ENCODE peak calls at places on chromosomes 2 and 18, in eight cellular contexts. X is endodermal cell, P is GM12864, V is Peyer's patch, J is left lung, R is heart left ventricle, Z is uterus, A is aorta. H is an unnamed sample.

GRCh38 chr2:177334940-177335543 is 57.5 kb upstream of the AGPS start:
- DNase-seq in Z (peak), P (peak), V (no peak), X (no peak), J (no peak), A (no peak), R (no peak), H (peak)

GRCh38 chr2:122191331-122191730 is 435.9 kb downstream of the TSN start:
- DNase-seq in R (no peak), J (no peak), V (no peak), P (no peak), X (peak), A (no peak), Z (no peak), H (no peak)

GRCh38 chr18:62663731-62664336 is 51.5 kb upstream of the PHLPP1 start:
- DNase-seq in X (peak), J (no peak), Z (no peak), R (no peak), A (no peak), V (no peak), P (peak), H (no peak)

GRCh38 chr18:47745227-47745626 is 185.2 kb downstream of the SMAD2 start:
- DNase-seq in V (no peak), P (no peak), R (no peak), J (no peak), Z (no peak), A (no peak), X (no peak), H (no peak)

GRCh38 chr18:48360376-48361021 is 48.7 kb downstream of the ZBTB7C start:
- DNase-seq in A (no peak), R (no peak), X (peak), V (no peak), P (no peak), J (no peak), Z (no peak), H (no peak)

GRCh38 chr2:235206980-235207579 is 255.3 kb downstream of the SH3BP4 start:
- DNase-seq in J (no peak), A (no peak), Z (no peak), R (no peak), V (no peak), P (no peak), X (no peak), H (no peak)

GRCh38 chr2:120480346-120480902 is 134.5 kb downstream of the INHBB start:
- DNase-seq in P (no peak), A (peak), X (no peak), Z (no peak), J (no peak), R (no peak), V (peak), H (no peak)

GRCh38 chr18:26088482-26088881 is 1.9 kb downstream of the SS18 start:
- DNase-seq in Z (no peak), V (no peak), J (no peak), X (no peak), R (no peak), P (no peak), A (no peak), H (no peak)

GRCh38 chr2:112881217-112882000 is 29.6 kb upstream of the IL37 start:
- DNase-seq in R (peak), J (peak), X (no peak), V (no peak), P (peak), A (no peak), Z (no peak), H (no peak)

GRCh38 chr2:72755647-72756423 is 70.0 kb downstream of the EXOC6B start:
- DNase-seq in R (no peak), X (no peak), V (no peak), P (no peak), A (no peak), J (no peak), Z (peak), H (no peak)

GRCh38 chr2:222950886-222951285 is 90.0 kb downstream of the ACSL3 start:
- DNase-seq in X (no peak), J (no peak), P (no peak), V (no peak), R (no peak), A (no peak), Z (no peak), H (no peak)

GRCh38 chr2:232757905-232758304 is 18.5 kb downstream of the KCNJ13 start:
- DNase-seq in V (no peak), X (no peak), Z (no peak), J (no peak), A (no peak), R (no peak), P (no peak), H (no peak)

GRCh38 chr2:129483366-129483765 is 496.1 kb upstream of the RAB6C start:
- DNase-seq in X (no peak), J (no peak), A (no peak), R (no peak), Z (no peak), V (no peak), P (peak), H (no peak)

GRCh38 chr2:74181739-74182138 is 3.1 kb upstream of the MOB1A start:
- DNase-seq in V (no peak), P (peak), X (no peak), R (peak), A (no peak), Z (no peak), J (peak), H (peak)

GRCh38 chr2:8633735-8634313 is 48.0 kb upstream of the ID2 start:
- DNase-seq in R (no peak), X (no peak), P (no peak), V (peak), J (peak), A (peak), Z (no peak), H (no peak)

GRCh38 chr2:46332686-46333281 is 35.6 kb downstream of the EPAS1 start:
- DNase-seq in J (no peak), V (no peak), X (no peak), Z (no peak), A (no peak), R (no peak), P (no peak), H (no peak)

GRCh38 chr2:205766765-205767359 is 84.6 kb downstream of the NRP2 start:
- DNase-seq in Z (peak), V (no peak), J (no peak), R (peak), A (no peak), P (peak), X (peak), H (peak)

GRCh38 chr2:39736593-39736992 is 42.5 kb downstream of the THUMPD2 start:
- DNase-seq in A (peak), P (no peak), Z (no peak), R (no peak), X (no peak), V (no peak), J (no peak), H (no peak)

GRCh38 chr2:170222298-170222697 is 44.4 kb downstream of the MYO3B start:
- DNase-seq in X (peak), V (no peak), A (no peak), P (no peak), J (no peak), Z (no peak), R (no peak), H (no peak)

GRCh38 chr2:33158482-33159003 is 211.8 kb downstream of the LTBP1 start:
- DNase-seq in Z (no peak), X (no peak), V (no peak), J (no peak), R (no peak), P (no peak), A (no peak), H (no peak)

GRCh38 chr2:118970396-118971135 is 28.6 kb downstream of the MARCO start:
- DNase-seq in J (peak), V (no peak), R (peak), A (no peak), Z (no peak), P (no peak), X (no peak), H (peak)

GRCh38 chr2:64349143-64349530 is 104.8 kb upstream of the LGALSL start:
- DNase-seq in R (no peak), Z (no peak), V (no peak), X (no peak), A (no peak), J (no peak), P (no peak), H (no peak)

GRCh38 chr2:3481011-3481400 is 38.3 kb downstream of the ADI1 start:
- DNase-seq in J (no peak), Z (no peak), R (no peak), V (no peak), A (no peak), X (no peak), P (no peak), H (no peak)

GRCh38 chr2:100109986-100110980 is 32.1 kb downstream of the AFF3 start:
- DNase-seq in R (no peak), A (no peak), X (no peak), V (no peak), J (no peak), P (no peak), Z (no peak), H (no peak)

GRCh38 chr2:191351298-191351697 is 106.1 kb downstream of the MYO1B start:
- DNase-seq in V (no peak), A (no peak), R (no peak), Z (no peak), J (no peak), P (no peak), X (no peak), H (no peak)

GRCh38 chr18:64037812-64038414 is 68.0 kb downstream of the SERPINB8 start:
- DNase-seq in J (no peak), Z (no peak), R (no peak), X (no peak), A (no peak), V (no peak), P (no peak), H (no peak)

GRCh38 chr18:38028941-38029340 is 463.3 kb upstream of the CELF4 start:
- DNase-seq in R (no peak), X (no peak), Z (no peak), A (no peak), V (no peak), P (no peak), J (no peak), H (no peak)

GRCh38 chr2:46377666-46378560 is 80.7 kb downstream of the EPAS1 start:
- DNase-seq in Z (peak), J (no peak), V (no peak), A (no peak), P (no peak), R (no peak), X (peak), H (no peak)

GRCh38 chr2:191319181-191319580 is 74.0 kb downstream of the MYO1B start:
- DNase-seq in Z (no peak), P (no peak), V (no peak), A (no peak), X (no peak), R (no peak), J (no peak), H (no peak)

GRCh38 chr2:71521436-71521950 is 68.1 kb downstream of the DYSF start:
- DNase-seq in V (no peak), R (no peak), P (no peak), J (no peak), X (peak), Z (no peak), A (no peak), H (no peak)

GRCh38 chr2:156864230-156864629 is 393.3 kb upstream of the GALNT5 start:
- DNase-seq in A (no peak), P (no peak), R (no peak), V (no peak), Z (no peak), X (no peak), J (no peak), H (no peak)

GRCh38 chr2:95240091-95240490 is 32.8 kb downstream of the ZNF892 start:
- DNase-seq in J (no peak), P (no peak), A (no peak), Z (no peak), X (no peak), V (no peak), R (no peak), H (no peak)

GRCh38 chr18:76494181-76494540 is 881 bp downstream of the ZNF516 start:
- DNase-seq in R (no peak), A (peak), J (no peak), V (peak), P (no peak), Z (peak), X (peak), H (peak)

GRCh38 chr2:42141687-42142475 is 27.3 kb upstream of the EML4 start:
- DNase-seq in X (peak), Z (peak), R (peak), V (peak), A (peak), P (no peak), J (peak), H (peak)

GRCh38 chr2:186696337-186696736 is 2.5 kb downstream of the FAM171B start:
- DNase-seq in X (no peak), P (no peak), V (no peak), R (no peak), J (no peak), A (no peak), Z (no peak), H (no peak)

GRCh38 chr2:222861411-222862067 is 703 bp downstream of the ACSL3 start:
- DNase-seq in A (peak), V (no peak), Z (peak), X (no peak), P (no peak), R (peak), J (peak), H (peak)

GRCh38 chr18:37617623-37618022 is 52.0 kb upstream of the CELF4 start:
- DNase-seq in J (no peak), A (no peak), X (peak), V (no peak), P (no peak), Z (no peak), R (no peak), H (no peak)

GRCh38 chr2:176093145-176093888 is 796 bp downstream of the HOXD13 start:
- DNase-seq in A (no peak), J (no peak), Z (no peak), P (no peak), X (peak), R (no peak), V (peak), H (no peak)
- H3K4me3 ChIP-seq in A (peak), J (no peak), Z (peak), P (no peak), X (peak), R (peak), V (peak), H (peak)

GRCh38 chr2:203682688-203683130 is 23.7 kb upstream of the CD28 start:
- DNase-seq in A (no peak), Z (peak), X (no peak), R (peak), V (no peak), P (no peak), J (no peak), H (peak)

GRCh38 chr2:203683421-203683820 is 23.0 kb upstream of the CD28 start:
- DNase-seq in Z (no peak), J (no peak), X (no peak), A (no peak), P (no peak), R (no peak), V (no peak), H (no peak)

GRCh38 chr2:203685789-203686433 is 20.5 kb upstream of the CD28 start:
- DNase-seq in J (no peak), P (no peak), R (no peak), Z (no peak), V (no peak), A (no peak), X (no peak), H (no peak)

GRCh38 chr2:203685081-203685621 is 21.3 kb upstream of the CD28 start:
- DNase-seq in V (no peak), A (no peak), X (no peak), R (peak), Z (no peak), J (no peak), P (no peak), H (peak)

GRCh38 chr2:203683932-203684556 is 22.4 kb upstream of the CD28 start:
- DNase-seq in J (no peak), V (no peak), R (peak), A (no peak), P (no peak), X (no peak), Z (no peak), H (no peak)
- H3K4me3 ChIP-seq in J (no peak), V (no peak), R (no peak), A (no peak), P (no peak), X (no peak), Z (no peak), H (no peak)

GRCh38 chr18:13455470-13455869 is 236.9 kb downstream of the LDLRAD4 start:
- DNase-seq in J (no peak), P (no peak), R (no peak), A (no peak), X (no peak), V (no peak), Z (no peak), H (no peak)
- H3K4me3 ChIP-seq in J (no peak), P (no peak), R (no peak), A (no peak), X (no peak), V (no peak), Z (no peak), H (no peak)

GRCh38 chr2:237404413-237404812 is 9.6 kb downstream of the COL6A3 start:
- DNase-seq in Z (no peak), P (no peak), X (no peak), A (no peak), V (no peak), R (no peak), J (no peak), H (no peak)

GRCh38 chr2:237408280-237408679 is 5.7 kb downstream of the COL6A3 start:
- DNase-seq in J (no peak), R (peak), Z (no peak), V (no peak), X (no peak), P (no peak), A (peak), H (peak)

GRCh38 chr2:237405605-237406004 is 8.4 kb downstream of the COL6A3 start:
- DNase-seq in X (no peak), P (no peak), J (no peak), A (no peak), V (no peak), Z (no peak), R (no peak), H (no peak)

GRCh38 chr2:237405006-237405559 is 8.9 kb downstream of the COL6A3 start:
- DNase-seq in J (no peak), X (no peak), P (no peak), V (no peak), Z (no peak), A (no peak), R (no peak), H (peak)

DNA sequence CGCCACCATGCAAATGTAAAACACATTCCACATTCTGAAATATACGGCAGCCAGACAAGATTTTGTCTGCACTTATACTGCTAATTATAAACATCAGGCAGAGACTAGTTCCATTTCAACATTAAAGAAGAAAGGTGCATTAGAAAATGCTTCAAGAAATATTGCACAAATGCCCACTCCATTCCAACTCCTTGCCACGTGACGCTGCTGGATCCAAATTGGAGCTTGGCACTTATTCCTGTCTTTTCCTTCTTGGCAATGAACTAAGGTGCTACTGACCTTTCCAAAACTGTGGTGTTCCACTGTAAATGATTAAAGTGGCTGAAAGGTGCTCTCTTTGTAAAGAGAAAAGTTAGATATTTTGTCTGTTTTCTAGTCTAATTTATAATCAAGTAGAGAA is 6.2 kb downstream of the COL6A3 start:
- DNase-seq in J (no peak), A (no peak), R (no peak), Z (no peak), P (no peak), V (no peak), X (no peak), H (no peak)
- H3K4me3 ChIP-seq in J (no peak), A (no peak), R (no peak), Z (no peak), P (no peak), V (no peak), X (no peak), H (no peak)

GRCh38 chr2:953408-953807 is 2.8 kb downstream of the SNTG2 start:
- DNase-seq in J (no peak), V (no peak), X (no peak), A (no peak), Z (no peak), P (no peak), R (no peak), H (no peak)

GRCh38 chr2:949894-950626 is 589 bp upstream of the SNTG2 start:
- DNase-seq in X (peak), V (no peak), Z (no peak), A (no peak), J (no peak), P (no peak), R (no peak), H (no peak)

GRCh38 chr2:950627-950992 is at the start of gene SNTG2:
- DNase-seq in V (no peak), Z (no peak), J (no peak), R (peak), X (peak), A (peak), P (no peak), H (peak)

GRCh38 chr2:949384-949893 is 1.2 kb upstream of the SNTG2 start:
- DNase-seq in A (no peak), P (no peak), X (no peak), V (no peak), Z (no peak), R (no peak), J (no peak), H (no peak)

GRCh38 chr2:951224-952006 is 766 bp downstream of the SNTG2 start:
- DNase-seq in R (no peak), J (no peak), V (no peak), A (no peak), X (peak), Z (no peak), P (no peak), H (no peak)
- H3K4me3 ChIP-seq in R (peak), J (peak), V (peak), A (no peak), X (peak), Z (peak), P (no peak), H (peak)

GRCh38 chr18:58674159-58674558 is 2.9 kb downstream of the MALT1 start:
- DNase-seq in X (no peak), J (no peak), R (no peak), P (no peak), V (no peak), A (no peak), Z (no peak), H (no peak)

GRCh38 chr18:58674863-58675472 is 3.7 kb downstream of the MALT1 start:
- DNase-seq in J (no peak), A (no peak), X (no peak), V (no peak), Z (no peak), R (no peak), P (no peak), H (no peak)

GRCh38 chr18:58671122-58671940 is at the start of gene MALT1:
- DNase-seq in V (peak), R (peak), P (peak), X (peak), Z (peak), A (peak), J (peak), H (peak)

GRCh38 chr18:58671941-58672565 is 788 bp downstream of the MALT1 start:
- DNase-seq in P (no peak), X (no peak), Z (peak), A (no peak), J (no peak), R (no peak), V (no peak), H (no peak)

GRCh38 chr18:58676270-58676669 is 5.0 kb downstream of the MALT1 start:
- DNase-seq in X (no peak), V (no peak), A (no peak), Z (no peak), P (no peak), R (no peak), J (no peak), H (no peak)
- H3K4me3 ChIP-seq in X (no peak), V (no peak), A (no peak), Z (no peak), P (no peak), R (no peak), J (no peak), H (no peak)

H was measured in heart right ventricle.